ENCODE peak calls at places on chromosomes 5 and 9, in eight cellular contexts. One of them, this sample, is unnamed.
A peak's percentile ranks its signal among the peaks of the same experiment; 100 is the strongest.

GRCh38 chr9:98944130-98945074 is 695 bp downstream of the COL15A1 start:
- DNase-seq in PC-9: no peak
- DNase-seq in nephron progenitor cell: peak; percentile 39
- DNase-seq in upper lobe of right lung: no peak
- DNase-seq in heart left ventricle: no peak
- DNase-seq in adrenal gland: peak; percentile 36
- DNase-seq in mammary epithelial cell: peak; percentile 19
- DNase-seq in brain microvascular endothelial cell: no peak
- DNase-seq in this sample: no peak

GRCh38 chr5:72584466-72584865 is 77.3 kb upstream of the ZNF366 start:
- DNase-seq in PC-9: no peak
- DNase-seq in nephron progenitor cell: no peak
- DNase-seq in upper lobe of right lung: no peak
- DNase-seq in heart left ventricle: no peak
- DNase-seq in adrenal gland: no peak
- DNase-seq in mammary epithelial cell: no peak
- DNase-seq in brain microvascular endothelial cell: no peak
- DNase-seq in this sample: no peak

GRCh38 chr5:120449501-120449900 is 14.6 kb upstream of the PRR16 start:
- DNase-seq in PC-9: no peak
- DNase-seq in nephron progenitor cell: no peak
- DNase-seq in upper lobe of right lung: no peak
- DNase-seq in heart left ventricle: no peak
- DNase-seq in adrenal gland: no peak
- DNase-seq in mammary epithelial cell: no peak
- DNase-seq in brain microvascular endothelial cell: peak; percentile 74
- DNase-seq in this sample: no peak

GRCh38 chr5:140351609-140352334 is 5.4 kb upstream of the HBEGF start:
- DNase-seq in PC-9: peak; percentile 76
- DNase-seq in nephron progenitor cell: peak; percentile 63
- DNase-seq in upper lobe of right lung: no peak
- DNase-seq in heart left ventricle: peak; percentile 62
- DNase-seq in adrenal gland: peak; percentile 74
- DNase-seq in mammary epithelial cell: peak; percentile 65
- DNase-seq in brain microvascular endothelial cell: peak; percentile 79
- DNase-seq in this sample: peak; percentile 70

GRCh38 chr5:172973931-172974330 is 9.6 kb upstream of the ATP6V0E1 start:
- DNase-seq in PC-9: no peak
- DNase-seq in nephron progenitor cell: no peak
- DNase-seq in upper lobe of right lung: no peak
- DNase-seq in heart left ventricle: no peak
- DNase-seq in adrenal gland: no peak
- DNase-seq in mammary epithelial cell: no peak
- DNase-seq in brain microvascular endothelial cell: peak; percentile 82
- DNase-seq in this sample: no peak

GRCh38 chr5:39256472-39256871 is 37.1 kb upstream of the FYB1 start:
- DNase-seq in PC-9: peak; percentile 80
- DNase-seq in nephron progenitor cell: no peak
- DNase-seq in upper lobe of right lung: no peak
- DNase-seq in heart left ventricle: no peak
- DNase-seq in adrenal gland: no peak
- DNase-seq in mammary epithelial cell: peak; percentile 96
- DNase-seq in brain microvascular endothelial cell: peak; percentile 57
- DNase-seq in this sample: no peak

GRCh38 chr9:109411069-109411761 is 86.9 kb downstream of the PTPN3 start:
- DNase-seq in PC-9: no peak
- DNase-seq in nephron progenitor cell: no peak
- DNase-seq in upper lobe of right lung: no peak
- DNase-seq in heart left ventricle: no peak
- DNase-seq in adrenal gland: no peak
- DNase-seq in mammary epithelial cell: no peak
- DNase-seq in brain microvascular endothelial cell: no peak
- DNase-seq in this sample: no peak

GRCh38 chr9:132141364-132141947 is 20.4 kb upstream of the NTNG2 start:
- DNase-seq in PC-9: no peak
- DNase-seq in nephron progenitor cell: peak; percentile 28
- DNase-seq in upper lobe of right lung: no peak
- DNase-seq in heart left ventricle: no peak
- DNase-seq in adrenal gland: peak; percentile 6
- DNase-seq in mammary epithelial cell: peak; percentile 48
- DNase-seq in brain microvascular endothelial cell: no peak
- DNase-seq in this sample: peak; percentile 31

GRCh38 chr9:8732367-8733075 is 932.9 kb upstream of the DMAC1 start:
- DNase-seq in PC-9: no peak
- DNase-seq in nephron progenitor cell: no peak
- DNase-seq in upper lobe of right lung: no peak
- DNase-seq in heart left ventricle: no peak
- DNase-seq in adrenal gland: no peak
- DNase-seq in mammary epithelial cell: no peak
- DNase-seq in brain microvascular endothelial cell: no peak
- DNase-seq in this sample: no peak

GRCh38 chr5:96601200-96601599 is 61.0 kb upstream of the CAST start:
- DNase-seq in PC-9: no peak
- DNase-seq in nephron progenitor cell: no peak
- DNase-seq in upper lobe of right lung: no peak
- DNase-seq in heart left ventricle: no peak
- DNase-seq in adrenal gland: no peak
- DNase-seq in mammary epithelial cell: no peak
- DNase-seq in brain microvascular endothelial cell: no peak
- DNase-seq in this sample: no peak

GRCh38 chr5:96597441-96598020 is 64.6 kb upstream of the CAST start:
- DNase-seq in PC-9: no peak
- DNase-seq in nephron progenitor cell: no peak
- DNase-seq in upper lobe of right lung: no peak
- DNase-seq in heart left ventricle: no peak
- DNase-seq in adrenal gland: no peak
- DNase-seq in mammary epithelial cell: no peak
- DNase-seq in brain microvascular endothelial cell: peak; percentile 42
- DNase-seq in this sample: no peak

GRCh38 chr5:96590796-96591195 is 71.4 kb upstream of the CAST start:
- DNase-seq in PC-9: no peak
- DNase-seq in nephron progenitor cell: no peak
- DNase-seq in upper lobe of right lung: no peak
- DNase-seq in heart left ventricle: no peak
- DNase-seq in adrenal gland: no peak
- DNase-seq in mammary epithelial cell: no peak
- DNase-seq in brain microvascular endothelial cell: no peak
- DNase-seq in this sample: no peak

GRCh38 chr5:96595300-96596090 is 66.7 kb upstream of the CAST start:
- DNase-seq in PC-9: no peak
- DNase-seq in nephron progenitor cell: no peak
- DNase-seq in upper lobe of right lung: no peak
- DNase-seq in heart left ventricle: no peak
- DNase-seq in adrenal gland: no peak
- DNase-seq in mammary epithelial cell: peak; percentile 23
- DNase-seq in brain microvascular endothelial cell: no peak
- DNase-seq in this sample: no peak
- TF ChIP-seq CTCF in PC-9: peak; percentile 58
- TF ChIP-seq CTCF in nephron progenitor cell: peak; percentile 25
- TF ChIP-seq CTCF in upper lobe of right lung: peak; percentile 44
- TF ChIP-seq CTCF in heart left ventricle: peak; percentile 11
- TF ChIP-seq CTCF in adrenal gland: peak; percentile 35
- TF ChIP-seq CTCF in mammary epithelial cell: peak; percentile 63
- TF ChIP-seq CTCF in brain microvascular endothelial cell: peak; percentile 57
- TF ChIP-seq CTCF in this sample: peak; percentile 55

GRCh38 chr9:79469164-79469563 is 102.6 kb upstream of the TLE4 start:
- DNase-seq in PC-9: no peak
- DNase-seq in nephron progenitor cell: no peak
- DNase-seq in upper lobe of right lung: no peak
- DNase-seq in heart left ventricle: no peak
- DNase-seq in adrenal gland: no peak
- DNase-seq in mammary epithelial cell: no peak
- DNase-seq in brain microvascular endothelial cell: no peak
- DNase-seq in this sample: no peak

GRCh38 chr9:79477241-79477830 is 94.4 kb upstream of the TLE4 start:
- DNase-seq in PC-9: no peak
- DNase-seq in nephron progenitor cell: no peak
- DNase-seq in upper lobe of right lung: no peak
- DNase-seq in heart left ventricle: no peak
- DNase-seq in adrenal gland: no peak
- DNase-seq in mammary epithelial cell: no peak
- DNase-seq in brain microvascular endothelial cell: no peak
- DNase-seq in this sample: no peak

GRCh38 chr9:79473704-79474103 is 98.1 kb upstream of the TLE4 start:
- DNase-seq in PC-9: no peak
- DNase-seq in nephron progenitor cell: no peak
- DNase-seq in upper lobe of right lung: no peak
- DNase-seq in heart left ventricle: no peak
- DNase-seq in adrenal gland: no peak
- DNase-seq in mammary epithelial cell: no peak
- DNase-seq in brain microvascular endothelial cell: no peak
- DNase-seq in this sample: no peak

GRCh38 chr9:79470957-79471356 is 100.8 kb upstream of the TLE4 start:
- DNase-seq in PC-9: no peak
- DNase-seq in nephron progenitor cell: no peak
- DNase-seq in upper lobe of right lung: no peak
- DNase-seq in heart left ventricle: no peak
- DNase-seq in adrenal gland: no peak
- DNase-seq in mammary epithelial cell: no peak
- DNase-seq in brain microvascular endothelial cell: no peak
- DNase-seq in this sample: no peak

GRCh38 chr9:79471577-79472543 is 99.9 kb upstream of the TLE4 start:
- DNase-seq in PC-9: no peak
- DNase-seq in nephron progenitor cell: no peak
- DNase-seq in upper lobe of right lung: no peak
- DNase-seq in heart left ventricle: peak; percentile 39
- DNase-seq in adrenal gland: peak; percentile 73
- DNase-seq in mammary epithelial cell: peak; percentile 28
- DNase-seq in brain microvascular endothelial cell: peak; percentile 40
- DNase-seq in this sample: no peak
- TF ChIP-seq CTCF in PC-9: no peak
- TF ChIP-seq CTCF in nephron progenitor cell: no peak
- TF ChIP-seq CTCF in upper lobe of right lung: peak; percentile 41
- TF ChIP-seq CTCF in heart left ventricle: peak; percentile 20
- TF ChIP-seq CTCF in adrenal gland: peak; percentile 24
- TF ChIP-seq CTCF in mammary epithelial cell: peak; percentile 26
- TF ChIP-seq CTCF in brain microvascular endothelial cell: peak; percentile 63
- TF ChIP-seq CTCF in this sample: no peak

GRCh38 chr5:91219141-91219802 is 163.8 kb downstream of the ARRDC3 start:
- DNase-seq in PC-9: peak; percentile 98
- DNase-seq in nephron progenitor cell: no peak
- DNase-seq in upper lobe of right lung: no peak
- DNase-seq in heart left ventricle: no peak
- DNase-seq in adrenal gland: peak; percentile 60
- DNase-seq in mammary epithelial cell: peak; percentile 82
- DNase-seq in brain microvascular endothelial cell: peak; percentile 81
- DNase-seq in this sample: no peak

GRCh38 chr5:91222482-91222881 is 160.6 kb downstream of the ARRDC3 start:
- DNase-seq in PC-9: no peak
- DNase-seq in nephron progenitor cell: no peak
- DNase-seq in upper lobe of right lung: no peak
- DNase-seq in heart left ventricle: no peak
- DNase-seq in adrenal gland: no peak
- DNase-seq in mammary epithelial cell: no peak
- DNase-seq in brain microvascular endothelial cell: no peak
- DNase-seq in this sample: no peak

GRCh38 chr5:91221917-91222316 is 161.2 kb downstream of the ARRDC3 start:
- DNase-seq in PC-9: no peak
- DNase-seq in nephron progenitor cell: no peak
- DNase-seq in upper lobe of right lung: no peak
- DNase-seq in heart left ventricle: no peak
- DNase-seq in adrenal gland: no peak
- DNase-seq in mammary epithelial cell: no peak
- DNase-seq in brain microvascular endothelial cell: no peak
- DNase-seq in this sample: no peak

GRCh38 chr5:91217859-91218258 is 165.3 kb downstream of the ARRDC3 start:
- DNase-seq in PC-9: no peak
- DNase-seq in nephron progenitor cell: no peak
- DNase-seq in upper lobe of right lung: no peak
- DNase-seq in heart left ventricle: no peak
- DNase-seq in adrenal gland: no peak
- DNase-seq in mammary epithelial cell: no peak
- DNase-seq in brain microvascular endothelial cell: no peak
- DNase-seq in this sample: no peak

DNA sequence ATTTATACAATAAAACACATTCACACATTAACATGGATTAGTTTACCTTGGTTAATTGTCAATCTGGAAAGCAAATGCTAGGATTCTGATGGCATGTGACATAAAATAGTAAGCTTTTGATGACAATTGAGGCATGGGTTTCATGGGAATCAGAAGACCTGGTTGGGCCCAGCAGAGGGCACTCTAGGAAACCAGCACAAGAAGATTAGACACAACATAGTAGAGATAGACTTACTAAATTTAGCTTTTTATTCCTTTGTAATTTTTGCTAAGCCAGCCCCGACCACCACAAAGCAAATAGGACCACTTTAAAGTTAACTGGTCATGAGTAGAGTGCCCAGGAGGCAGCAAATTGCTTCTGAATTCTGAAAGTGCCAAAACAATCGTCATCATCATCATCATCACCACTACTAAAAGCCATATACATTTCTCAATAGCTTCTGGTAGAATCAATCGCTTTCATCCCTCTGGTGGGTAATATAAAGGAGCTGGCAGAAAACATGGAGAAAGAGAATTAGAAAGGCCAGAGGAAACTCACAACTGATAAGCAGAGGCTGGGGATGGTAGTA is 163.2 kb downstream of the ARRDC3 start:
- DNase-seq in PC-9: no peak
- DNase-seq in nephron progenitor cell: no peak
- DNase-seq in upper lobe of right lung: no peak
- DNase-seq in heart left ventricle: no peak
- DNase-seq in adrenal gland: peak; percentile 28
- DNase-seq in mammary epithelial cell: no peak
- DNase-seq in brain microvascular endothelial cell: peak; percentile 55
- DNase-seq in this sample: no peak
- TF ChIP-seq CTCF in PC-9: peak; percentile 52
- TF ChIP-seq CTCF in nephron progenitor cell: peak; percentile 12
- TF ChIP-seq CTCF in upper lobe of right lung: peak; percentile 30
- TF ChIP-seq CTCF in heart left ventricle: peak; percentile 25
- TF ChIP-seq CTCF in adrenal gland: peak; percentile 30
- TF ChIP-seq CTCF in mammary epithelial cell: peak; percentile 18
- TF ChIP-seq CTCF in brain microvascular endothelial cell: peak; percentile 63
- TF ChIP-seq CTCF in this sample: peak; percentile 36

GRCh38 chr5:114360816-114361723 is 800 bp upstream of the KCNN2 start:
- DNase-seq in PC-9: no peak
- DNase-seq in nephron progenitor cell: peak; percentile 77
- DNase-seq in upper lobe of right lung: peak; percentile 64
- DNase-seq in heart left ventricle: peak; percentile 33
- DNase-seq in adrenal gland: peak; percentile 72
- DNase-seq in mammary epithelial cell: no peak
- DNase-seq in brain microvascular endothelial cell: no peak
- DNase-seq in this sample: peak; percentile 69

GRCh38 chr5:114361724-114362196 is at the start of gene KCNN2:
- DNase-seq in PC-9: no peak
- DNase-seq in nephron progenitor cell: peak; percentile 77
- DNase-seq in upper lobe of right lung: peak; percentile 84
- DNase-seq in heart left ventricle: peak; percentile 90
- DNase-seq in adrenal gland: peak; percentile 95
- DNase-seq in mammary epithelial cell: peak; percentile 39
- DNase-seq in brain microvascular endothelial cell: peak; percentile 12
- DNase-seq in this sample: peak; percentile 71

GRCh38 chr5:114360362-114360761 is 1.5 kb upstream of the KCNN2 start:
- DNase-seq in PC-9: no peak
- DNase-seq in nephron progenitor cell: no peak
- DNase-seq in upper lobe of right lung: no peak
- DNase-seq in heart left ventricle: no peak
- DNase-seq in adrenal gland: no peak
- DNase-seq in mammary epithelial cell: no peak
- DNase-seq in brain microvascular endothelial cell: no peak
- DNase-seq in this sample: no peak

GRCh38 chr5:114355086-114355830 is 6.6 kb upstream of the KCNN2 start:
- DNase-seq in PC-9: no peak
- DNase-seq in nephron progenitor cell: no peak
- DNase-seq in upper lobe of right lung: no peak
- DNase-seq in heart left ventricle: no peak
- DNase-seq in adrenal gland: no peak
- DNase-seq in mammary epithelial cell: no peak
- DNase-seq in brain microvascular endothelial cell: no peak
- DNase-seq in this sample: no peak

GRCh38 chr5:114358329-114358728 is 3.5 kb upstream of the KCNN2 start:
- DNase-seq in PC-9: no peak
- DNase-seq in nephron progenitor cell: no peak
- DNase-seq in upper lobe of right lung: no peak
- DNase-seq in heart left ventricle: no peak
- DNase-seq in adrenal gland: no peak
- DNase-seq in mammary epithelial cell: no peak
- DNase-seq in brain microvascular endothelial cell: no peak
- DNase-seq in this sample: no peak
- TF ChIP-seq CTCF in PC-9: peak; percentile 16
- TF ChIP-seq CTCF in nephron progenitor cell: no peak
- TF ChIP-seq CTCF in upper lobe of right lung: no peak
- TF ChIP-seq CTCF in heart left ventricle: no peak
- TF ChIP-seq CTCF in adrenal gland: peak; percentile 10
- TF ChIP-seq CTCF in mammary epithelial cell: no peak
- TF ChIP-seq CTCF in brain microvascular endothelial cell: no peak
- TF ChIP-seq CTCF in this sample: peak; percentile 53